ENCODE peak calls at places on chromosomes 16 and 17, in five cellular contexts. K, H, O, M and B are unnamed samples.

GRCh38 chr17:36069131-36069530 is 5.1 kb downstream of the CCL18 start:
- DNase-seq in H (no peak), K (no peak), M (no peak), O (no peak), B (no peak)

GRCh38 chr16:10622036-10622921 is 41.9 kb upstream of the EMP2 start:
- DNase-seq in H (no peak), K (peak; percentile 41), O (no peak), M (no peak), B (no peak)

GRCh38 chr16:70349783-70350182 is 3.1 kb downstream of the DDX19A start:
- DNase-seq in K (no peak), O (no peak), M (no peak), H (no peak), B (no peak)

GRCh38 chr16:88624481-88624880 is 13.9 kb upstream of the IL17C start:
- DNase-seq in H (no peak), M (no peak), O (no peak), K (no peak), B (no peak)

GRCh38 chr17:38355256-38355655 is 3.6 kb downstream of the SOCS7 start:
- DNase-seq in O (no peak), H (no peak), M (no peak), K (no peak), B (no peak)

GRCh38 chr16:17396762-17397498 is 73.8 kb downstream of the XYLT1 start:
- DNase-seq in M (peak; percentile 89), O (peak; percentile 80), K (no peak), H (peak; percentile 89), B (peak; percentile 85)

GRCh38 chr17:28407130-28407973 is 1.3 kb upstream of the SLC46A1 start:
- DNase-seq in H (no peak), K (peak; percentile 89), M (no peak), O (no peak), B (no peak)

GRCh38 chr16:85383836-85384825 is 229.0 kb upstream of the GSE1 start:
- DNase-seq in M (no peak), H (no peak), O (no peak), K (no peak), B (no peak)

GRCh38 chr16:78210305-78210704 is 110.9 kb downstream of the WWOX start:
- DNase-seq in M (no peak), H (no peak), O (no peak), K (no peak), B (no peak)